ENCODE peak calls at places on chromosome 1, in seven cellular contexts. J is tibial artery, K is IMR-90, M is heart right ventricle, D is SK-N-SH, R is breast epithelium, P is aorta. C is an unnamed sample.

GRCh38 chr1:232166942-232167341 is 463.0 kb downstream of the SIPA1L2 start:
- DNase-seq in J (no peak), K (no peak), M (no peak), D (no peak), R (no peak), P (no peak), C (no peak)

GRCh38 chr1:18542351-18542750 is 61.6 kb downstream of the KLHDC7A start:
- DNase-seq in J (no peak), K (no peak), M (no peak), D (no peak), R (no peak), P (peak; percentile 8), C (no peak)

GRCh38 chr1:47618830-47619229 is 181.0 kb downstream of the FOXD2 start:
- DNase-seq in J (no peak), K (no peak), M (no peak), D (no peak), R (no peak), P (no peak), C (no peak)

GRCh38 chr1:34928865-34929496 is 469 bp downstream of the DLGAP3 start:
- DNase-seq in J (no peak), K (no peak), M (no peak), D (peak; percentile 82), R (no peak), P (no peak), C (no peak)

GRCh38 chr1:8562881-8563865 is 245.3 kb downstream of the SLC45A1 start:
- DNase-seq in J (no peak), K (peak; percentile 54), M (no peak), D (no peak), R (no peak), P (no peak), C (no peak)

GRCh38 chr1:220224611-220225124 is 47.6 kb downstream of the RAB3GAP2 start:
- DNase-seq in J (no peak), K (no peak), M (no peak), D (no peak), R (no peak), P (no peak), C (no peak)

GRCh38 chr1:12485231-12486172 is 132.5 kb downstream of the DHRS3 start:
- DNase-seq in J (no peak), K (peak; percentile 23), M (no peak), D (peak; percentile 71), R (no peak), P (no peak), C (no peak)

GRCh38 chr1:228346731-228347130 is 59.9 kb downstream of the TRIM11 start:
- DNase-seq in J (no peak), K (no peak), M (peak; percentile 27), D (no peak), R (no peak), P (no peak), C (no peak)

GRCh38 chr1:214712737-214713136 is 109.7 kb downstream of the CENPF start:
- DNase-seq in J (no peak), K (no peak), M (no peak), D (no peak), R (no peak), P (no peak), C (no peak)

GRCh38 chr1:182015360-182015759 is 46.2 kb downstream of the ZNF648 start:
- DNase-seq in J (no peak), K (no peak), M (no peak), D (peak; percentile 25), R (no peak), P (no peak), C (no peak)

GRCh38 chr1:154652893-154653292 is 44.9 kb upstream of the ADAR start:
- DNase-seq in J (no peak), K (no peak), M (no peak), D (no peak), R (no peak), P (no peak), C (no peak)

GRCh38 chr1:231334952-231335351 is 2.7 kb downstream of the EXOC8 start:
- DNase-seq in J (no peak), K (no peak), M (no peak), D (no peak), R (no peak), P (no peak), C (no peak)

GRCh38 chr1:89669445-89669844 is 36.5 kb downstream of the LRRC8C start:
- DNase-seq in J (no peak), K (no peak), M (no peak), D (no peak), R (no peak), P (no peak), C (no peak)

GRCh38 chr1:14997646-14998276 is 155.8 kb upstream of the TMEM51 start:
- DNase-seq in J (no peak), K (peak; percentile 41), M (no peak), D (peak; percentile 57), R (no peak), P (no peak), C (no peak)

GRCh38 chr1:37850352-37850955 is 8.9 kb downstream of the MTF1 start:
- DNase-seq in J (no peak), K (peak; percentile 19), M (no peak), D (no peak), R (no peak), P (no peak), C (no peak)

GRCh38 chr1:37851782-37852210 is 7.6 kb downstream of the MTF1 start:
- DNase-seq in J (no peak), K (peak; percentile 26), M (no peak), D (no peak), R (no peak), P (no peak), C (no peak)

GRCh38 chr1:37851271-37851670 is 8.1 kb downstream of the MTF1 start:
- DNase-seq in J (no peak), K (no peak), M (no peak), D (no peak), R (no peak), P (no peak), C (no peak)

GRCh38 chr1:37853157-37853556 is 6.2 kb downstream of the MTF1 start:
- DNase-seq in J (no peak), K (no peak), M (no peak), D (no peak), R (no peak), P (no peak), C (no peak)

GRCh38 chr1:37854406-37854805 is 5.0 kb downstream of the MTF1 start:
- DNase-seq in J (no peak), K (no peak), M (no peak), D (no peak), R (no peak), P (no peak), C (no peak)
- H3K36me3 ChIP-seq in J (peaks cover 11% of the 10 kb centered on the region), K (peaks cover 12% of the 10 kb centered on the region), M (peaks cover 3% of the 10 kb centered on the region), D (peaks cover 26% of the 10 kb centered on the region), R (no peaks in the 10 kb centered on the region), P (no peaks in the 10 kb centered on the region), C (peaks cover 13% of the 10 kb centered on the region)

GRCh38 chr1:41629571-41629970 is 145.1 kb upstream of the EDN2 start:
- DNase-seq in J (no peak), K (peak; percentile 85), M (no peak), D (no peak), R (no peak), P (no peak), C (no peak)
- H3K4me1 ChIP-seq in J (no peaks in the 10 kb centered on the region), K (peaks cover 26% of the 10 kb centered on the region), M (peaks cover 5% of the 10 kb centered on the region), D (peaks cover 33% of the 10 kb centered on the region), R (no peaks in the 10 kb centered on the region), P (no peaks in the 10 kb centered on the region), C (no peaks in the 10 kb centered on the region)

GRCh38 chr1:248814351-248814750 is 11.4 kb downstream of the SH3BP5L start:
- DNase-seq in J (no peak), K (no peak), M (no peak), D (no peak), R (no peak), P (no peak), C (no peak)

GRCh38 chr1:248811514-248812490 is 13.9 kb downstream of the SH3BP5L start:
- DNase-seq in J (no peak), K (no peak), M (no peak), D (no peak), R (no peak), P (no peak), C (no peak)

GRCh38 chr1:248815407-248816034 is 10.2 kb downstream of the SH3BP5L start:
- DNase-seq in J (no peak), K (no peak), M (no peak), D (no peak), R (no peak), P (no peak), C (no peak)

GRCh38 chr1:248812736-248813425 is 12.8 kb downstream of the SH3BP5L start:
- DNase-seq in J (no peak), K (no peak), M (no peak), D (no peak), R (no peak), P (no peak), C (no peak)

DNA sequence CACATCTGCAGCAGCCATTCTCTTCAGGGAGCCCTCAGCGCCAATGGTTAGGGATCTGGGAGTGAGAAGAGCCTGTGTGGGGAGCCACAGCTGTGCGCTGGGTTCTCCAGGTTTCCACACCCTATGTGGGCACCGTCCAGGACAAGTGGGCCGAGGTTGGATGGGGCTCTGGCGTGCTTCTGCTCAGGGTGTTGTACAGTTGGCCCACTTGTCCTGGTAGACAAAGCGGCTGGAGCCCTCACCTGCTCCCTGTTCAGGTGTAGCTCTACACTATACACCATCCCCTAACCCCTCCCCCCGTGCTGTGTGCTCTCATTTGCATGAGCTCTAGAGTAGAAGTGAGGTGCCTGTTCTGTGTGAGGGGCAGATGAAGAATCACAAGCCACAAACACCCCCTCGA is 12.2 kb downstream of the SH3BP5L start:
- DNase-seq in J (no peak), K (no peak), M (no peak), D (no peak), R (no peak), P (no peak), C (no peak)
- H3K36me3 ChIP-seq in J (peaks cover 70% of the 10 kb centered on the region), K (peaks cover 51% of the 10 kb centered on the region), M (peaks cover 33% of the 10 kb centered on the region), D (peaks cover 60% of the 10 kb centered on the region), R (peaks cover 11% of the 10 kb centered on the region), P (peaks cover 8% of the 10 kb centered on the region), C (peaks cover 23% of the 10 kb centered on the region)

GRCh38 chr1:44031900-44032817 is 897 bp upstream of the SLC6A9 start:
- DNase-seq in J (no peak), K (peak; percentile 41), M (no peak), D (peak; percentile 9), R (no peak), P (peak; percentile 14), C (no peak)

GRCh38 chr1:44033756-44034155 is 2.5 kb upstream of the SLC6A9 start:
- DNase-seq in J (no peak), K (no peak), M (no peak), D (peak; percentile 9), R (no peak), P (peak; percentile 50), C (no peak)

GRCh38 chr1:44034423-44034822 is 3.2 kb upstream of the SLC6A9 start:
- DNase-seq in J (no peak), K (no peak), M (no peak), D (no peak), R (no peak), P (peak; percentile 48), C (no peak)

GRCh38 chr1:44031051-44031899 is at the start of gene SLC6A9:
- DNase-seq in J (peak; percentile 52), K (peak; percentile 81), M (peak; percentile 41), D (peak; percentile 54), R (peak; percentile 50), P (peak; percentile 83), C (peak; percentile 81)

DNA sequence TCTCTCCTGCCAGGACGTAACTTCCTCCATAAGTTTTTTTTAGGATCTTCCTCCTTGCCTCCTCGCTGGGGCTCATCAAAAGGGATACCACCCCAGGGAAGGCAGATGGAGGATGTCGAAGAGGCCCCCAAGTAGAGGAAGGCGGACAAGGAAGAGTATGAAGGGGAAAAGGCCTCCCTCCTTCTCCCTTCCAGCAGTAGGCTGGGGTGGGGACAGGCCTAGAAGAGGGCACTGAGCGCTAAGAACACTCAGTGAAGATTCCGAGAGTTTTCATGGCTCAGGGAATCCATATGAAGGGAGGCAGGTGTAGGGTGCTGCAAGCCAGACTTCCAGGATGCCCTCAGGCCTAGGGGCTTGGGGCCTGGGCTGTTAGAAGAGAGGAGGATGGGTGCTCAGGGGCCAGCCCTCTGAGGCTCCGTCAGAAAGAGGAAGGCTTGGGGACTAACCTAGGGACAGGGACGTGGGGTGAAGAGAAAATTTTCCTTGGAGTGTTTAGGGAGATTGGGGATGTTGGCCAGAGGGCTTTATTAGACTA is 1.8 kb upstream of the SLC6A9 start:
- DNase-seq in J (no peak), K (no peak), M (no peak), D (no peak), R (no peak), P (peak; percentile 49), C (no peak)
- H3K4me1 ChIP-seq in J (peaks cover 9% of the 10 kb centered on the region), K (peaks cover 14% of the 10 kb centered on the region), M (peaks cover 23% of the 10 kb centered on the region), D (peaks cover 17% of the 10 kb centered on the region), R (peaks cover 12% of the 10 kb centered on the region), P (no peaks in the 10 kb centered on the region), C (peaks cover 8% of the 10 kb centered on the region)

C was measured in CD8-positive, alpha-beta memory T cell.